ENCODE peak calls at places on chromosome 1, in ten cellular contexts. One of them, this sample, is unnamed.

GRCh38 chr1:58158465-58159423 is 387.8 kb downstream of the OMA1 start:
- DNase-seq in left ventricle myocardium inferior: no peak
- DNase-seq in HFF-Myc: no peak
- DNase-seq in coronary artery: no peak
- DNase-seq in HL-60: no peak
- DNase-seq in fibroblast of pulmonary artery: no peak
- DNase-seq in astrocyte of the spinal cord: no peak
- DNase-seq in PC-9: no peak
- DNase-seq in foreskin fibroblast: no peak
- DNase-seq in psoas muscle: no peak
- DNase-seq in this sample: no peak

GRCh38 chr1:160544647-160545046 is 21.6 kb upstream of the SLAMF6 start:
- DNase-seq in PC-9: no peak
- DNase-seq in astrocyte of the spinal cord: no peak
- DNase-seq in coronary artery: no peak
- DNase-seq in HL-60: no peak
- DNase-seq in HFF-Myc: no peak
- DNase-seq in fibroblast of pulmonary artery: peak; percentile 23
- DNase-seq in left ventricle myocardium inferior: no peak
- DNase-seq in foreskin fibroblast: no peak
- DNase-seq in psoas muscle: no peak
- DNase-seq in this sample: no peak

GRCh38 chr1:179599623-179600249 is 8.1 kb downstream of the TDRD5 start:
- DNase-seq in fibroblast of pulmonary artery: peak; percentile 54
- DNase-seq in coronary artery: no peak
- DNase-seq in PC-9: peak; percentile 49
- DNase-seq in foreskin fibroblast: peak; percentile 2
- DNase-seq in psoas muscle: no peak
- DNase-seq in HFF-Myc: peak; percentile 2
- DNase-seq in HL-60: peak; percentile 37
- DNase-seq in astrocyte of the spinal cord: peak; percentile 10
- DNase-seq in left ventricle myocardium inferior: no peak
- DNase-seq in this sample: no peak

GRCh38 chr1:226814751-226815496 is 55.5 kb upstream of the PSEN2 start:
- DNase-seq in fibroblast of pulmonary artery: peak; percentile 85
- DNase-seq in astrocyte of the spinal cord: peak; percentile 87
- DNase-seq in left ventricle myocardium inferior: peak; percentile 47
- DNase-seq in HFF-Myc: peak; percentile 62
- DNase-seq in HL-60: no peak
- DNase-seq in PC-9: peak; percentile 99
- DNase-seq in foreskin fibroblast: peak; percentile 85
- DNase-seq in coronary artery: peak; percentile 80
- DNase-seq in psoas muscle: peak; percentile 91
- DNase-seq in this sample: peak; percentile 48

GRCh38 chr1:40840526-40841323 is 21.4 kb downstream of the CITED4 start:
- DNase-seq in psoas muscle: no peak
- DNase-seq in foreskin fibroblast: no peak
- DNase-seq in fibroblast of pulmonary artery: no peak
- DNase-seq in coronary artery: no peak
- DNase-seq in HL-60: no peak
- DNase-seq in astrocyte of the spinal cord: no peak
- DNase-seq in PC-9: no peak
- DNase-seq in HFF-Myc: no peak
- DNase-seq in left ventricle myocardium inferior: no peak
- DNase-seq in this sample: no peak

GRCh38 chr1:115880981-115881672 is 40.2 kb upstream of the NHLH2 start:
- DNase-seq in coronary artery: no peak
- DNase-seq in fibroblast of pulmonary artery: no peak
- DNase-seq in psoas muscle: no peak
- DNase-seq in left ventricle myocardium inferior: no peak
- DNase-seq in astrocyte of the spinal cord: no peak
- DNase-seq in HL-60: no peak
- DNase-seq in foreskin fibroblast: no peak
- DNase-seq in HFF-Myc: no peak
- DNase-seq in PC-9: no peak
- DNase-seq in this sample: no peak

GRCh38 chr1:151618470-151618869 is 6.6 kb downstream of the SNX27 start:
- DNase-seq in psoas muscle: no peak
- DNase-seq in PC-9: no peak
- DNase-seq in fibroblast of pulmonary artery: no peak
- DNase-seq in HL-60: no peak
- DNase-seq in foreskin fibroblast: no peak
- DNase-seq in left ventricle myocardium inferior: no peak
- DNase-seq in astrocyte of the spinal cord: no peak
- DNase-seq in coronary artery: no peak
- DNase-seq in HFF-Myc: no peak
- DNase-seq in this sample: no peak

GRCh38 chr1:226400519-226401406 is 7.1 kb downstream of the PARP1 start:
- DNase-seq in HL-60: no peak
- DNase-seq in fibroblast of pulmonary artery: no peak
- DNase-seq in HFF-Myc: no peak
- DNase-seq in left ventricle myocardium inferior: no peak
- DNase-seq in PC-9: no peak
- DNase-seq in psoas muscle: no peak
- DNase-seq in foreskin fibroblast: no peak
- DNase-seq in coronary artery: no peak
- DNase-seq in astrocyte of the spinal cord: no peak
- DNase-seq in this sample: no peak

GRCh38 chr1:40593449-40594186 is 62.2 kb downstream of the ZNF684 start:
- DNase-seq in left ventricle myocardium inferior: no peak
- DNase-seq in PC-9: no peak
- DNase-seq in foreskin fibroblast: no peak
- DNase-seq in astrocyte of the spinal cord: no peak
- DNase-seq in coronary artery: no peak
- DNase-seq in psoas muscle: no peak
- DNase-seq in HL-60: peak; percentile 25
- DNase-seq in fibroblast of pulmonary artery: no peak
- DNase-seq in HFF-Myc: no peak
- DNase-seq in this sample: no peak

GRCh38 chr1:223479261-223479660 is 86.0 kb downstream of the CCDC185 start:
- DNase-seq in HFF-Myc: no peak
- DNase-seq in foreskin fibroblast: no peak
- DNase-seq in psoas muscle: no peak
- DNase-seq in coronary artery: no peak
- DNase-seq in PC-9: no peak
- DNase-seq in left ventricle myocardium inferior: no peak
- DNase-seq in astrocyte of the spinal cord: no peak
- DNase-seq in HL-60: no peak
- DNase-seq in fibroblast of pulmonary artery: no peak
- DNase-seq in this sample: no peak

GRCh38 chr1:19945914-19946313 is 22.5 kb upstream of the PLA2G2E start:
- DNase-seq in foreskin fibroblast: no peak
- DNase-seq in fibroblast of pulmonary artery: no peak
- DNase-seq in HL-60: no peak
- DNase-seq in astrocyte of the spinal cord: no peak
- DNase-seq in HFF-Myc: no peak
- DNase-seq in coronary artery: no peak
- DNase-seq in psoas muscle: no peak
- DNase-seq in left ventricle myocardium inferior: no peak
- DNase-seq in PC-9: no peak
- DNase-seq in this sample: no peak

GRCh38 chr1:227885135-227885647 is 62.5 kb downstream of the WNT9A start:
- DNase-seq in psoas muscle: no peak
- DNase-seq in coronary artery: peak; percentile 66
- DNase-seq in HFF-Myc: no peak
- DNase-seq in HL-60: no peak
- DNase-seq in astrocyte of the spinal cord: no peak
- DNase-seq in left ventricle myocardium inferior: no peak
- DNase-seq in foreskin fibroblast: no peak
- DNase-seq in PC-9: no peak
- DNase-seq in fibroblast of pulmonary artery: no peak
- DNase-seq in this sample: no peak
- H3K4me3 ChIP-seq in psoas muscle: no peak overlapping the region
- H3K4me3 ChIP-seq in coronary artery: no peak overlapping the region
- H3K4me3 ChIP-seq in HFF-Myc: no peak overlapping the region
- H3K4me3 ChIP-seq in HL-60: no peak overlapping the region
- H3K4me3 ChIP-seq in astrocyte of the spinal cord: no peak overlapping the region
- H3K4me3 ChIP-seq in left ventricle myocardium inferior: peak overlapping the region; percentile 2
- H3K4me3 ChIP-seq in foreskin fibroblast: no peak overlapping the region
- H3K4me3 ChIP-seq in PC-9: no peak overlapping the region
- H3K4me3 ChIP-seq in fibroblast of pulmonary artery: no peak overlapping the region
- H3K4me3 ChIP-seq in this sample: no peak overlapping the region

GRCh38 chr1:153194331-153195050 is 8.7 kb upstream of the LELP1 start:
- DNase-seq in PC-9: no peak
- DNase-seq in fibroblast of pulmonary artery: no peak
- DNase-seq in psoas muscle: no peak
- DNase-seq in left ventricle myocardium inferior: no peak
- DNase-seq in foreskin fibroblast: no peak
- DNase-seq in HL-60: no peak
- DNase-seq in HFF-Myc: no peak
- DNase-seq in coronary artery: no peak
- DNase-seq in astrocyte of the spinal cord: no peak
- DNase-seq in this sample: no peak

GRCh38 chr1:153192697-153193096 is 10.5 kb upstream of the LELP1 start:
- DNase-seq in PC-9: no peak
- DNase-seq in left ventricle myocardium inferior: no peak
- DNase-seq in HFF-Myc: no peak
- DNase-seq in coronary artery: no peak
- DNase-seq in foreskin fibroblast: no peak
- DNase-seq in psoas muscle: no peak
- DNase-seq in fibroblast of pulmonary artery: no peak
- DNase-seq in HL-60: no peak
- DNase-seq in astrocyte of the spinal cord: no peak
- DNase-seq in this sample: no peak

GRCh38 chr1:153195216-153195615 is 8.0 kb upstream of the LELP1 start:
- DNase-seq in HL-60: no peak
- DNase-seq in foreskin fibroblast: no peak
- DNase-seq in PC-9: no peak
- DNase-seq in coronary artery: no peak
- DNase-seq in astrocyte of the spinal cord: no peak
- DNase-seq in HFF-Myc: no peak
- DNase-seq in fibroblast of pulmonary artery: no peak
- DNase-seq in left ventricle myocardium inferior: no peak
- DNase-seq in psoas muscle: no peak
- DNase-seq in this sample: no peak

GRCh38 chr1:153190373-153190772 is 12.9 kb upstream of the LELP1 start:
- DNase-seq in HFF-Myc: no peak
- DNase-seq in PC-9: no peak
- DNase-seq in HL-60: no peak
- DNase-seq in fibroblast of pulmonary artery: no peak
- DNase-seq in left ventricle myocardium inferior: no peak
- DNase-seq in psoas muscle: no peak
- DNase-seq in coronary artery: no peak
- DNase-seq in foreskin fibroblast: no peak
- DNase-seq in astrocyte of the spinal cord: no peak
- DNase-seq in this sample: no peak
- TF ChIP-seq CTCF in HFF-Myc: no peak
- TF ChIP-seq CTCF in PC-9: peak; percentile 76
- TF ChIP-seq CTCF in HL-60: no peak
- TF ChIP-seq CTCF in fibroblast of pulmonary artery: peak; percentile 5
- TF ChIP-seq CTCF in left ventricle myocardium inferior: no peak
- TF ChIP-seq CTCF in psoas muscle: no peak
- TF ChIP-seq CTCF in coronary artery: no peak
- TF ChIP-seq CTCF in foreskin fibroblast: no peak
- TF ChIP-seq CTCF in astrocyte of the spinal cord: no peak
- TF ChIP-seq CTCF in this sample: no peak

DNA sequence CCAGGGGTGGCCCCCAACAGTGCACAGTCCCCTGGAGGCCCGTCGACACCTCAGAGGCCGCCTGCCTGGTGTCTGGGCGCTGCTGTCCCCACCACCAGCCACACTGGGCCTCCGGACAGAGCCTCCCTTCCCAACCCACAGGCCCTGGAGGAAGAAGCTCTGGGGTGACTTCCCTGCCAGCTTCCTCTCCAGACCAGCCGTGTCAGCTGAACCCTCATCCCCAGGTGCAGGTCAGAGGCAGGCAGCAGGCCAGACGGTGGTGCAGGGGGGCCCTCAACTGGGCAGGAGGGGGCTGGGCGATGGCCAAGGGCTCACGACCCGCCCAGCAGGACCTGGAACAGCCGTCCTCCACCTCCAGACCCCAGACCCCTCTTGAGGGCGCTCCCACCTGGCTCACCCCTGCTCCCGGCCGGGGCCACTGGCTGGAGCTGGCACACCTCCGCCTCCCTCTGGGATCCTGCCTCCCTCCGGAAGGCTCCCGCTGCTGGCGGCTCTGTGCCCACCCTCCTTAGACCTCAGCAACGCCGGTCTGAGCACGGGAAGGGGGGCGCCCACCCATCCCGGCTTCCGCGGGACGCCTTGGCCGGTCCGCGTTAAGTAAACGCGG is 520 bp downstream of the TNFRSF18 start:
- DNase-seq in HL-60: no peak
- DNase-seq in astrocyte of the spinal cord: no peak
- DNase-seq in fibroblast of pulmonary artery: no peak
- DNase-seq in foreskin fibroblast: no peak
- DNase-seq in PC-9: no peak
- DNase-seq in psoas muscle: peak; percentile 45
- DNase-seq in coronary artery: no peak
- DNase-seq in left ventricle myocardium inferior: peak; percentile 13
- DNase-seq in HFF-Myc: no peak
- DNase-seq in this sample: no peak
- H3K4me3 ChIP-seq in HL-60: no peak overlapping the region
- H3K4me3 ChIP-seq in astrocyte of the spinal cord: no peak overlapping the region
- H3K4me3 ChIP-seq in fibroblast of pulmonary artery: no peak overlapping the region
- H3K4me3 ChIP-seq in foreskin fibroblast: peak overlapping the region; percentile 7
- H3K4me3 ChIP-seq in PC-9: no peak overlapping the region
- H3K4me3 ChIP-seq in psoas muscle: peak overlapping the region; percentile 52
- H3K4me3 ChIP-seq in coronary artery: peak overlapping the region; percentile 63
- H3K4me3 ChIP-seq in left ventricle myocardium inferior: peak overlapping the region; percentile 50
- H3K4me3 ChIP-seq in HFF-Myc: no peak overlapping the region
- H3K4me3 ChIP-seq in this sample: no peak overlapping the region

GRCh38 chr1:211942583-211942982 is 92.8 kb downstream of the INTS7 start:
- DNase-seq in HFF-Myc: no peak
- DNase-seq in HL-60: no peak
- DNase-seq in PC-9: no peak
- DNase-seq in fibroblast of pulmonary artery: no peak
- DNase-seq in foreskin fibroblast: no peak
- DNase-seq in left ventricle myocardium inferior: no peak
- DNase-seq in astrocyte of the spinal cord: no peak
- DNase-seq in psoas muscle: no peak
- DNase-seq in coronary artery: no peak
- DNase-seq in this sample: no peak

GRCh38 chr1:211947396-211948295 is 87.7 kb downstream of the INTS7 start:
- DNase-seq in HFF-Myc: no peak
- DNase-seq in fibroblast of pulmonary artery: no peak
- DNase-seq in coronary artery: no peak
- DNase-seq in HL-60: no peak
- DNase-seq in astrocyte of the spinal cord: no peak
- DNase-seq in foreskin fibroblast: no peak
- DNase-seq in left ventricle myocardium inferior: no peak
- DNase-seq in PC-9: no peak
- DNase-seq in psoas muscle: no peak
- DNase-seq in this sample: no peak

GRCh38 chr1:211939876-211940468 is 95.4 kb downstream of the INTS7 start:
- DNase-seq in coronary artery: no peak
- DNase-seq in left ventricle myocardium inferior: no peak
- DNase-seq in psoas muscle: no peak
- DNase-seq in HL-60: no peak
- DNase-seq in fibroblast of pulmonary artery: no peak
- DNase-seq in astrocyte of the spinal cord: no peak
- DNase-seq in PC-9: no peak
- DNase-seq in HFF-Myc: no peak
- DNase-seq in foreskin fibroblast: no peak
- DNase-seq in this sample: no peak

GRCh38 chr1:211948377-211948776 is 87.0 kb downstream of the INTS7 start:
- DNase-seq in PC-9: no peak
- DNase-seq in foreskin fibroblast: no peak
- DNase-seq in psoas muscle: no peak
- DNase-seq in astrocyte of the spinal cord: no peak
- DNase-seq in left ventricle myocardium inferior: no peak
- DNase-seq in HFF-Myc: no peak
- DNase-seq in fibroblast of pulmonary artery: no peak
- DNase-seq in HL-60: no peak
- DNase-seq in coronary artery: no peak
- DNase-seq in this sample: no peak

GRCh38 chr1:211944733-211945500 is 90.4 kb downstream of the INTS7 start:
- DNase-seq in left ventricle myocardium inferior: no peak
- DNase-seq in HL-60: no peak
- DNase-seq in fibroblast of pulmonary artery: peak; percentile 41
- DNase-seq in coronary artery: no peak
- DNase-seq in psoas muscle: no peak
- DNase-seq in HFF-Myc: peak; percentile 4
- DNase-seq in foreskin fibroblast: peak; percentile 17
- DNase-seq in PC-9: no peak
- DNase-seq in astrocyte of the spinal cord: peak; percentile 48
- DNase-seq in this sample: no peak
- TF ChIP-seq CTCF in left ventricle myocardium inferior: peak; percentile 60
- TF ChIP-seq CTCF in HL-60: no peak
- TF ChIP-seq CTCF in fibroblast of pulmonary artery: peak; percentile 44
- TF ChIP-seq CTCF in coronary artery: no peak
- TF ChIP-seq CTCF in psoas muscle: peak; percentile 18
- TF ChIP-seq CTCF in HFF-Myc: peak; percentile 42
- TF ChIP-seq CTCF in foreskin fibroblast: peak; percentile 43
- TF ChIP-seq CTCF in PC-9: no peak
- TF ChIP-seq CTCF in astrocyte of the spinal cord: peak; percentile 76
- TF ChIP-seq CTCF in this sample: peak; percentile 54